ENCODE peak calls at places on chromosomes 16 and 17, in four cellular contexts. N is naive thymus-derived CD4-positive, alpha-beta T cell; L is CD8-positive, alpha-beta memory T cell; O is esophagus squamous epithelium. U is an unnamed sample.

GRCh38 chr16:46612121-46612520 is 9.1 kb downstream of the SHCBP1 start:
- DNase-seq in O (no peak), L (no peak), N (no peak), U (no peak)

GRCh38 chr17:40109471-40109824 is 9.1 kb upstream of the NR1D1 start:
- DNase-seq in O (no peak), N (no peak), L (no peak), U (no peak)

GRCh38 chr16:4936181-4936990 is 562 bp downstream of the PPL start:
- DNase-seq in N (no peak), L (no peak), O (no peak), U (no peak)

GRCh38 chr17:2455956-2456355 is 55.1 kb upstream of the MNT start:
- DNase-seq in L (no peak), N (no peak), O (no peak), U (no peak)

GRCh38 chr16:71357681-71358080 is 842 bp upstream of the CALB2 start:
- DNase-seq in L (no peak), O (no peak), N (no peak), U (no peak)

GRCh38 chr17:82866521-82867214 is 26.8 kb upstream of the ZNF750 start:
- DNase-seq in L (no peak), N (no peak), O (no peak), U (no peak)

GRCh38 chr17:39714234-39714633 is 14.4 kb downstream of the ERBB2 start:
- DNase-seq in N (no peak), L (no peak), O (no peak), U (no peak)

GRCh38 chr16:55297062-55297909 is 26.7 kb upstream of the IRX6 start:
- DNase-seq in O (no peak), L (no peak), N (no peak), U (no peak)

GRCh38 chr17:47717261-47717697 is 15.8 kb upstream of the TBX21 start:
- DNase-seq in N (no peak), O (no peak), L (no peak), U (no peak)

GRCh38 chr17:8997994-8998628 is 23.2 kb upstream of the NTN1 start:
- DNase-seq in N (peak; percentile 86), L (peak; percentile 66), O (no peak), U (no peak)

GRCh38 chr16:53052519-53053501 is at the start of gene CHD9NB:
- DNase-seq in L (no peak), N (no peak), O (no peak), U (peak; percentile 11)

GRCh38 chr17:72334205-72334604 is 213.4 kb downstream of the SOX9 start:
- DNase-seq in L (no peak), O (no peak), N (no peak), U (no peak)

GRCh38 chr16:79698341-79698753 is 97.8 kb upstream of the MAF start:
- DNase-seq in N (no peak), L (no peak), O (no peak), U (no peak)

GRCh38 chr17:27669136-27669535 is 38.1 kb downstream of the LGALS9 start:
- DNase-seq in N (no peak), O (no peak), L (no peak), U (no peak)

GRCh38 chr16:22424161-22424937 is 49.9 kb upstream of the CDR2 start:
- DNase-seq in N (no peak), O (no peak), L (no peak), U (peak; percentile 25)

GRCh38 chr17:57027852-57028251 is 49.9 kb downstream of the SCPEP1 start:
- DNase-seq in N (no peak), O (no peak), L (no peak), U (no peak)

GRCh38 chr17:79011451-79012147 is 2.0 kb upstream of the CANT1 start:
- DNase-seq in N (no peak), O (no peak), L (no peak), U (no peak)

GRCh38 chr16:68823401-68823800 is 19.9 kb upstream of the TANGO6 start:
- DNase-seq in N (no peak), L (no peak), O (no peak), U (no peak)

GRCh38 chr17:50631195-50631907 is 3.3 kb upstream of the ABCC3 start:
- DNase-seq in O (no peak), L (no peak), N (no peak), U (no peak)

GRCh38 chr17:44345497-44346026 is 460 bp downstream of the GRN start:
- DNase-seq in L (peak; percentile 32), O (no peak), N (peak; percentile 46), U (no peak)

GRCh38 chr16:28511031-28511430 is 4.4 kb upstream of the IL27 start:
- DNase-seq in N (no peak), L (no peak), O (no peak), U (no peak)

GRCh38 chr16:3963203-3963602 is 82.7 kb upstream of the CREBBP start:
- DNase-seq in N (peak; percentile 61), O (no peak), L (peak; percentile 34), U (no peak)

GRCh38 chr17:63546308-63547082 is 3.8 kb upstream of the DCAF7 start:
- DNase-seq in N (no peak), L (no peak), O (no peak), U (no peak)

GRCh38 chr16:57534337-57534880 is 2.0 kb downstream of the CCDC102A start:
- DNase-seq in N (no peak), O (no peak), L (no peak), U (no peak)

GRCh38 chr16:57531635-57532220 is 4.6 kb downstream of the CCDC102A start:
- DNase-seq in N (no peak), L (no peak), O (no peak), U (no peak)

GRCh38 chr16:57532251-57532625 is 4.1 kb downstream of the CCDC102A start:
- DNase-seq in N (no peak), L (no peak), O (no peak), U (no peak)

GRCh38 chr16:57533618-57534336 is 2.6 kb downstream of the CCDC102A start:
- DNase-seq in L (peak; percentile 37), N (peak; percentile 41), O (no peak), U (no peak)

GRCh38 chr16:57533366-57533617 is 3.1 kb downstream of the CCDC102A start:
- DNase-seq in L (no peak), N (no peak), O (no peak), U (no peak)
- H3K27ac ChIP-seq in L (no peak overlapping the region), N (peak overlapping the region; percentile 87), O (no peak overlapping the region), U (peak overlapping the region; percentile 40)

GRCh38 chr16:56628486-56629035 is 3.0 kb downstream of the MT1E start:
- DNase-seq in L (no peak), O (no peak), N (no peak), U (no peak)
- H3K27ac ChIP-seq in L (no peak overlapping the region), O (no peak overlapping the region), N (no peak overlapping the region), U (peak overlapping the region; percentile 68)

DNA sequence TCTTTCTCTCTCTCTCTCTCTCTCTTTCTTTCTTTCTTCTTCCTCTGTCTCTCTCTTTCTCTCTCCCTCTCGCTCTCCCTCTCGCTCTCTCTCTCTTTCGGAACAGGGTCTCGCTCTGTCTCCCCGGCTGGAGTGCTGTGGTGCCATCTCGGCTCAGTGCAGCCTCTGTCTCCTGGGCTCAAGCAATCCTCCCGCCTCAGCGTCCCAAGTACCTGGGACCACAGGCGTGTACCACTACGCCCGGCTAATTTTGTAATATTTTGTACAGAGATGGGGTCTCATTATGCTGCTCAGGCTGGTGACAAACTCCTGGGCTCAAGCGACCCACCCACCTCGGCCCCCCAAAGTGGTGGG is 12.7 kb upstream of the KLHDC4 start:
- DNase-seq in O (no peak), L (no peak), N (no peak), U (no peak)
- H3K27ac ChIP-seq in O (peak overlapping the region; percentile 56), L (peak overlapping the region; percentile 69), N (no peak overlapping the region), U (no peak overlapping the region)

GRCh38 chr17:66386789-66387351 is 84.5 kb downstream of the PRKCA start:
- DNase-seq in O (no peak), L (no peak), N (no peak), U (no peak)
- H3K27ac ChIP-seq in O (no peak overlapping the region), L (no peak overlapping the region), N (no peak overlapping the region), U (no peak overlapping the region)

GRCh38 chr16:89482824-89483220 is 7.5 kb downstream of the ANKRD11 start:
- DNase-seq in O (no peak), N (no peak), L (no peak), U (no peak)

GRCh38 chr16:89484088-89484501 is 6.3 kb downstream of the ANKRD11 start:
- DNase-seq in O (no peak), N (peak; percentile 64), L (no peak), U (no peak)

GRCh38 chr16:89478576-89479221 is 11.7 kb downstream of the ANKRD11 start:
- DNase-seq in L (no peak), N (no peak), O (no peak), U (no peak)

GRCh38 chr16:89482087-89482823 is 8.1 kb downstream of the ANKRD11 start:
- DNase-seq in L (no peak), O (no peak), N (no peak), U (no peak)

DNA sequence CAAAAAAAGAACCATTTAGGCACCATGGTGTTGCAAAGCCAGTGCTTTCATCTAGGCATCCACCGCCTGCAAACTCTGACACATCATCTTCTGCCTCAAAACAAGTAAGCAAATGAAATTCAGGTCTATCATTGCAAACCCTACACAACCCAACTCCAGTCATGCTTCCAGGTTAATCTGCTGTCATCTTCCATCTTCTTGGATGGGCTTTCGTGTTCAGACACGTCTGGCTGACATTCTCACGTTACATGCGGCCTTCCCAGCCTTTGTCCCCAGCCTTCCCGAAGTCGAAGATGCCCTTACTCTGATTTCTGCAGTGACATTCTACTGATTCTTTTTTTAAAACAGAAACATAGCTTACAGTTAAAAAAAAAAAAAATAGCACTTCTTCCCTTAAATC is 8.8 kb downstream of the ANKRD11 start:
- DNase-seq in N (no peak), O (no peak), L (no peak), U (no peak)
- H3K27ac ChIP-seq in N (peak overlapping the region; percentile 2), O (peak overlapping the region; percentile 3), L (no peak overlapping the region), U (no peak overlapping the region)

GRCh38 chr17:74012465-74012864 is 191.0 kb upstream of the RPL38 start:
- DNase-seq in L (no peak), O (no peak), N (peak; percentile 48), U (no peak)
- H3K27ac ChIP-seq in L (no peak overlapping the region), O (no peak overlapping the region), N (no peak overlapping the region), U (no peak overlapping the region)

DNA sequence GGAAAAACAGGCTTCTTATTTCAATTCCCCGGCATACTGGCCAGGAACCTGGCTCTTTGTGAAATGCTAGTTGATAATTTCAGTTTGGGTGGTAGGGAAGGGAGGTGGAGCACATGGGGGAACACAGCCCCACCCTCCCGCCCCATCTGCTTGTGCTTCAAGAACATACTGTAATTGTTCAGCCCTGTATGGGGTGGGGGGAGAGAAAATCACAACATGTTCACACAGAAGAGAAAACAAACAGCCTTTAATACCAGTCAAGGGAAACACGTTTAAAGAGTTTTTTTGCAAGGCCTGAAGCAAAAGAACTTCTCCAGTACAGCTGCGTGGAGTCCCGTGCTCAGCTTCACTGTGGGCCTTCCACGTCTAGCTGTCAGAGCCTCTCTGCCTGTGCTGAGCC is 59.7 kb downstream of the SHISA6 start:
- DNase-seq in L (no peak), N (no peak), O (no peak), U (no peak)
- H3K27ac ChIP-seq in L (no peak overlapping the region), N (no peak overlapping the region), O (no peak overlapping the region), U (no peak overlapping the region)